ENCODE peak calls at places on chromosomes 12 and 14, in seven cellular contexts. O is cardiac muscle cell, R is suprapubic skin, Y is upper lobe of left lung, L is lung, N is breast epithelium, B is right lobe of liver. H is an unnamed sample. For H3K9me3, the result is how much of the 10 kb centered on the place peaks cover.

GRCh38 chr12:131347345-131347714 is 363.6 kb upstream of the SFSWAP start:
- DNase-seq in O (no peak), R (no peak), Y (no peak), L (no peak), N (no peak), B (no peak), H (no peak)

GRCh38 chr12:124734224-124734788 is 129.4 kb downstream of the SCARB1 start:
- DNase-seq in O (peak), R (no peak), Y (no peak), L (peak), N (no peak), B (no peak), H (no peak)

GRCh38 chr14:35855886-35856481 is 29.8 kb downstream of the BRMS1L start:
- DNase-seq in O (no peak), R (no peak), Y (no peak), L (no peak), N (no peak), B (no peak), H (no peak)

GRCh38 chr14:35380794-35381193 is 23.8 kb downstream of the NFKBIA start:
- DNase-seq in O (no peak), R (no peak), Y (no peak), L (no peak), N (no peak), B (no peak), H (no peak)

GRCh38 chr12:56160160-56160763 is 2.1 kb downstream of the MYL6 start:
- DNase-seq in O (no peak), R (no peak), Y (peak), L (no peak), N (no peak), B (no peak), H (peak)

GRCh38 chr12:121423253-121423652 is 23.3 kb downstream of the RNF34 start:
- DNase-seq in O (no peak), R (no peak), Y (peak), L (no peak), N (no peak), B (no peak), H (no peak)

GRCh38 chr12:56079729-56080555 is at the start of gene ERBB3:
- DNase-seq in O (peak), R (peak), Y (peak), L (peak), N (peak), B (peak), H (peak)

GRCh38 chr12:64192644-64193043 is 29.5 kb downstream of the KICS2 start:
- DNase-seq in O (no peak), R (no peak), Y (no peak), L (no peak), N (no peak), B (no peak), H (no peak)

GRCh38 chr14:38150075-38150474 is 57.6 kb upstream of the SSTR1 start:
- DNase-seq in O (no peak), R (no peak), Y (no peak), L (no peak), N (no peak), B (no peak), H (no peak)

GRCh38 chr14:95895720-95896119 is 19.1 kb downstream of the TUNAR start:
- DNase-seq in O (no peak), R (no peak), Y (no peak), L (no peak), N (no peak), B (no peak), H (no peak)

GRCh38 chr14:88005978-88006851 is 1.3 kb downstream of the GPR65 start:
- DNase-seq in O (no peak), R (no peak), Y (no peak), L (no peak), N (no peak), B (no peak), H (peak)

GRCh38 chr12:123237646-123238329 is 4.6 kb downstream of the MTRFR start:
- DNase-seq in O (peak), R (peak), Y (no peak), L (peak), N (peak), B (peak), H (peak)

GRCh38 chr12:22562187-22563028 is 18.1 kb upstream of the C2CD5 start:
- DNase-seq in O (no peak), R (no peak), Y (no peak), L (no peak), N (no peak), B (no peak), H (no peak)

GRCh38 chr14:35533357-35534129 is 421 bp upstream of the INSM2 start:
- DNase-seq in O (peak), R (no peak), Y (peak), L (peak), N (no peak), B (peak), H (peak)

GRCh38 chr12:88925370-88925915 is 345.2 kb upstream of the KITLG start:
- DNase-seq in O (no peak), R (no peak), Y (no peak), L (no peak), N (no peak), B (no peak), H (no peak)

GRCh38 chr14:67999693-68000384 is 180.3 kb downstream of the RAD51B start:
- DNase-seq in O (no peak), R (no peak), Y (no peak), L (no peak), N (no peak), B (no peak), H (no peak)

GRCh38 chr12:117047810-117048584 is 51.2 kb downstream of the TESC start:
- DNase-seq in O (peak), R (no peak), Y (no peak), L (no peak), N (no peak), B (no peak), H (no peak)

GRCh38 chr14:32077081-32078029 is at the start of gene ARHGAP5:
- DNase-seq in O (peak), R (peak), Y (peak), L (peak), N (no peak), B (no peak), H (no peak)

GRCh38 chr14:92922883-92923743 is at the start of gene CHGA:
- DNase-seq in O (peak), R (no peak), Y (peak), L (peak), N (peak), B (peak), H (peak)

GRCh38 chr12:121167232-121167820 is 34.6 kb downstream of the P2RX7 start:
- DNase-seq in O (no peak), R (no peak), Y (no peak), L (no peak), N (no peak), B (no peak), H (no peak)

GRCh38 chr14:97281741-97282140 is 484.6 kb downstream of the VRK1 start:
- DNase-seq in O (no peak), R (no peak), Y (no peak), L (no peak), N (no peak), B (no peak), H (no peak)

GRCh38 chr12:76520348-76520747 is 39.2 kb downstream of the OSBPL8 start:
- DNase-seq in O (no peak), R (no peak), Y (no peak), L (no peak), N (no peak), B (no peak), H (no peak)

GRCh38 chr14:78970677-78971076 is 800.5 kb downstream of the NRXN3 start:
- DNase-seq in O (no peak), R (no peak), Y (no peak), L (no peak), N (no peak), B (no peak), H (no peak)

GRCh38 chr14:89033756-89034155 is 209.3 kb downstream of the TTC8 start:
- DNase-seq in O (peak), R (no peak), Y (no peak), L (no peak), N (no peak), B (no peak), H (no peak)

GRCh38 chr12:122460061-122460460 is 37.6 kb upstream of the CLIP1 start:
- DNase-seq in O (no peak), R (peak), Y (no peak), L (no peak), N (no peak), B (no peak), H (no peak)

GRCh38 chr12:4269279-4269991 is 4.1 kb upstream of the CCND2 start:
- DNase-seq in O (peak), R (no peak), Y (peak), L (peak), N (no peak), B (peak), H (peak)

GRCh38 chr14:103899316-103899715 is 28.9 kb upstream of the TDRD9 start:
- DNase-seq in O (no peak), R (no peak), Y (peak), L (no peak), N (no peak), B (no peak), H (no peak)

GRCh38 chr12:108613548-108613947 is 15.7 kb upstream of the TMEM119 start:
- DNase-seq in O (no peak), R (no peak), Y (no peak), L (no peak), N (no peak), B (no peak), H (no peak)

GRCh38 chr12:122903704-122904034 is 7.7 kb upstream of the VPS37B start:
- DNase-seq in O (no peak), R (no peak), Y (no peak), L (no peak), N (no peak), B (no peak), H (no peak)

GRCh38 chr14:94970937-94971730 is 186.2 kb downstream of the DICER1 start:
- DNase-seq in O (no peak), R (no peak), Y (no peak), L (no peak), N (no peak), B (no peak), H (no peak)

GRCh38 chr14:106530423-106531107 is 1004.2 kb downstream of the TMEM121 start:
- DNase-seq in O (no peak), R (no peak), Y (peak), L (no peak), N (no peak), B (no peak), H (peak)

GRCh38 chr14:106522990-106523389 is 996.6 kb downstream of the TMEM121 start:
- DNase-seq in O (no peak), R (no peak), Y (no peak), L (no peak), N (no peak), B (no peak), H (no peak)

GRCh38 chr14:106530031-106530422 is 1003.6 kb downstream of the TMEM121 start:
- DNase-seq in O (no peak), R (no peak), Y (no peak), L (no peak), N (no peak), B (no peak), H (no peak)

DNA sequence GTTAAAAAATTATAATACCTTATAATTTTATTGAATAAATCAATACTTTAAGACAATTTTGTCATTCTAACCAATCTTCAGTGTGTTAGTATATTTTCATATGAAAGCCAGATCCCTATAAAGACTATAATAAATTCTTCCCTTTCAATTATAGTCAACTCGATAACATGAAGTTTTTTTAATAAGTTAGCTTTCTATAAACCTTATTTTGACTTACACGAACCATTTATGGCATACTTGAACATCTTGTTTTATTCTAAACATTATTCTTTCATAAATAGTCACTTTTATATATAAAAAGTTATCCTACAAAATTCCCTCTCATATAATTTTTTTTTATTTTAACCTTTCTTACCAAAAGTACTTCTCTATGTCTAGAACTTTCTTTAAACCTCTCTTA is 1002.3 kb downstream of the TMEM121 start:
- DNase-seq in O (no peak), R (no peak), Y (no peak), L (no peak), N (no peak), B (no peak), H (no peak)
- H3K9me3 ChIP-seq in O (under half), R (under half), Y (under half), L (under half), N (under half), B (under half), H (under half)

DNA sequence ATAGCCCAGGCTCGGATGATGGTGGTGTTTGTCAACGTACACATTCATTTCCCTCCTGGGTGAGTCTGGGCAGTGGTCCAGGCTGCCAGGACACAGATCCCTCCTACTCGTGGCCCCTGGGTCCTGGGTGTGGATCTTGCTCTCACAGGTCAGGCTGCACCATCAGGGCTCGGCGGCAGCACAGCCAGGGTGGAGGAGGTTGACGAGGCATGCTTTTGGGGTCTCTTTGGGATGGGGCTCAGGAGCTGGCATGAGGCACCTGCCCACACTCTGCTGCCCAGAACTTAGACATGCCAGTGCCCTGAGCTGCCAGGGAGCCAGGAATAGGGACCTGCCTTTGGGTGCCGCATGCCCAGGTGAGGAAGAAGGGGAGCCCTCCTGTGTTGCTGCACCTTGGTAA is 9.7 kb downstream of the TMEM121 start:
- DNase-seq in O (no peak), R (no peak), Y (peak), L (no peak), N (no peak), B (no peak), H (no peak)
- H3K9me3 ChIP-seq in O (under half), R (under half), Y (under half), L (under half), N (under half), B (under half), H (under half)

DNA sequence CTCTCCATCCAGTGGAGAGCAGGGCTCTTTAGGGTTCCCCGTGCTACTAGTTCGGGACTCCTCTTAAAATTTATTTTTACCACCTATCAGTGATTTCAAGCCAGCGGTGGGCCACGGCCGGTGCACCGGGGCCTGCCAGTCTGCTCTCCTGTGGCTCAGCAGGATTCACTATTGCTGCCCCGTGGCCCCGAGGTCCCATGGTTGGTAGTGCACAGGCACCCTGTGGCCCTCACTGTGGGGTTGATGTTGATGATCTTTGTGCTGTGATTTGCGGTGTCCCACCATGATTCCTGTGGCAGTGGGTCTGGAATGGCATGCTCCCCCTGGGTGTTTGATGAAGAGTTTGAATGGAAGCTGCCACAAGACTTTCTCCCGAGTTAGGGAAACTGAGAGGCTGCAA is 12.6 kb upstream of the MEG3 start:
- DNase-seq in O (no peak), R (no peak), Y (no peak), L (no peak), N (no peak), B (no peak), H (no peak)
- H3K9me3 ChIP-seq in O (under half), R (under half), Y (under half), L (under half), N (under half), B (under half), H (under half)

DNA sequence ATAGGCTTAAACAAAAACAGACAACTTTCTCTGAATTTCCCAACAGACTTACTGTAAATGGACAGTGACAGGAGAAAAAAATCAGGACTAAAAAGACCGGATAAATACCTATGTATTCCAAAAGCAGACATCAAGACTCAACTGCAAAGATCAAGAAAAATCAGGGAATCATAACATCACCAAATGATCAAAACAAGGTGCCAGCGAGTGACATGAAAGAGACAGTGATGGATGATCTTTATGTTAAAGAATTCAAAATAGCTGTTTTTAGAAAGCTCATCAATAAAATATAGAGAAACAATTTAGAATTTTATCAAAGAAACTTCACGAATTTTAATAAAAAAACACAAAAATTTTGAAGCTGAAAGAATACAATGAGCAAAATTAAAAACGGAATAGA is 952.5 kb upstream of the ATXN7L3B start:
- DNase-seq in O (no peak), R (no peak), Y (no peak), L (no peak), N (no peak), B (no peak), H (no peak)
- H3K9me3 ChIP-seq in O (under half), R (under half), Y (under half), L (under half), N (under half), B (under half), H (under half)

H was measured in T-helper 17 cell.